ENCODE peak calls at places on chromosomes 2 and 18, in four cellular contexts. L is K562, V is A549, R is HepG2. H is an unnamed sample.
A peak's percentile ranks its signal among the peaks of the same experiment; 100 is the strongest.

GRCh38 chr2:28340312-28341202 is 52.1 kb upstream of the FOSL2 start:
- DNase-seq in L (no peak), V (no peak), R (no peak), H (no peak)

GRCh38 chr2:226782092-226782713 is 17.4 kb downstream of the IRS1 start:
- DNase-seq in R (no peak), V (no peak), L (no peak), H (peak; percentile 87)

GRCh38 chr2:179191110-179191509 is 73.5 kb downstream of the SESTD1 start:
- DNase-seq in L (no peak), R (peak; percentile 58), V (no peak), H (no peak)

GRCh38 chr2:33712674-33713073 is 113.6 kb upstream of the FAM98A start:
- DNase-seq in L (no peak), R (no peak), V (no peak), H (no peak)

GRCh38 chr2:129176375-129176774 is 803.1 kb upstream of the RAB6C start:
- DNase-seq in L (no peak), V (no peak), R (no peak), H (no peak)

GRCh38 chr18:57989536-57989935 is 54.5 kb upstream of the NEDD4L start:
- DNase-seq in L (no peak), V (no peak), R (no peak), H (no peak)

GRCh38 chr2:150474326-150475074 is 13.0 kb downstream of the RND3 start:
- DNase-seq in V (no peak), L (no peak), R (no peak), H (peak; percentile 54)

GRCh38 chr2:46297546-46298271 is 502 bp downstream of the EPAS1 start:
- DNase-seq in V (peak; percentile 74), L (peak; percentile 87), R (peak; percentile 59), H (no peak)

GRCh38 chr18:23301971-23302370 is 151.1 kb upstream of the RIOK3 start:
- DNase-seq in L (no peak), V (no peak), R (no peak), H (no peak)

GRCh38 chr2:102057502-102058292 is 65.9 kb downstream of the IL1R2 start:
- DNase-seq in V (no peak), R (peak; percentile 98), L (no peak), H (peak; percentile 47)

GRCh38 chr2:175890636-175891242 is 111.3 kb downstream of the LNPK start:
- DNase-seq in L (no peak), R (peak; percentile 4), V (no peak), H (no peak)

GRCh38 chr2:46663614-46664013 is 184.2 kb downstream of the TMEM247 start:
- DNase-seq in L (no peak), V (no peak), R (no peak), H (no peak)

GRCh38 chr2:235765181-235765820 is 271.5 kb downstream of the AGAP1 start:
- DNase-seq in L (no peak), R (no peak), V (peak; percentile 60), H (peak; percentile 73)

GRCh38 chr2:25014631-25015030 is 27.2 kb upstream of the EFR3B start:
- DNase-seq in L (no peak), R (no peak), V (no peak), H (no peak)
- TF ChIP-seq MAZ in L (no peak), R (no peak), V (no peak), H (no peak)

GRCh38 chr18:46222710-46223360 is 118.7 kb downstream of the HAUS1 start:
- DNase-seq in R (no peak), L (no peak), V (no peak), H (no peak)
- TF ChIP-seq MAZ in R (no peak), L (no peak), V (no peak), H (no peak)

GRCh38 chr2:39114771-39115170 is 6.1 kb downstream of the SOS1 start:
- DNase-seq in V (no peak), R (no peak), L (no peak), H (peak; percentile 66)
- TF ChIP-seq MAZ in V (no peak), R (no peak), L (no peak), H (no peak)

DNA sequence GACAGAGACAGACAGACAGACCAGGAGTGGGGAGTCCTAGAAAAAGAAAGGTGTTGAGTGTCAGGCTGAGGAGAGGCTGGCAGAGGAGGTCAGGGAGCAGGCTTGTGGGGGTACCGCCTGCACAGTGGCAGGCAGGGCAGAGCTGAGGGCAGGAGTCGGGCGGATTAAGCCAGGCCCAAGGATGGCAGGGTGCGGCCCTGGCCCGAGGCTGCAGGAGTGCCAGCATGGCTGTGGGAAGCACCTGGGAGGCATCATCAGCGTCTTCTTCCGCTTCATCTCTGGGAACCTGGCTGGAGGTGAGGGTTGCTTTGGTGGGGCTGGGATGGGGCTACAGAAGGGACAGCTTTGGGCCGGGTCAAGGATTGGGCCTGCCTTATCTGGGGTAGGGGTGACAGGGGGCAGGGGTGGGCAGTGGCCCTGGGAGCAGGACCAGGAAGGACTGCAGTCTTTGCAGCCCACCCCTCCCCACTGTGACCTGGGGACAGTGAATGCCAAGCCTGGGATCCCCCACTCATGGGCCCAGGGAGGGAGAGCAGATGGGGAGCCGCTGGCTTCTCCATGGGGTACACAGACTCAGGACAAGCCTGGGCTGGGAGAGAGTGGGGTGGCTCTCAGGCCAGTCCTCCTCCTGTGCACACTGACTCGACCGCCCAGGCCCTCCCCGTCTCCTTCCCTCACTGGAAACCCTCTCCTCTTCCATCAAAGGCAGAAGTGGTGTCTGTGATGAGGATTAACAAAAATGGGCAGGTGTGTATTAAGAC is 20.7 kb downstream of the KCNIP3 start:
- DNase-seq in V (no peak), R (no peak), L (no peak), H (no peak)
- TF ChIP-seq MAZ in V (no peak), R (no peak), L (no peak), H (no peak)

GRCh38 chr2:37797081-37797480 is 125.6 kb upstream of the CDC42EP3 start:
- DNase-seq in V (no peak), R (no peak), L (no peak), H (peak; percentile 51)
- TF ChIP-seq MAZ in V (no peak), R (no peak), L (no peak), H (no peak)

GRCh38 chr18:74840492-74841167 is 243.0 kb downstream of the ZNF407 start:
- DNase-seq in V (peak; percentile 51), R (peak; percentile 78), L (no peak), H (peak; percentile 82)
- TF ChIP-seq MAZ in V (no peak), R (no peak), L (no peak), H (no peak)

DNA sequence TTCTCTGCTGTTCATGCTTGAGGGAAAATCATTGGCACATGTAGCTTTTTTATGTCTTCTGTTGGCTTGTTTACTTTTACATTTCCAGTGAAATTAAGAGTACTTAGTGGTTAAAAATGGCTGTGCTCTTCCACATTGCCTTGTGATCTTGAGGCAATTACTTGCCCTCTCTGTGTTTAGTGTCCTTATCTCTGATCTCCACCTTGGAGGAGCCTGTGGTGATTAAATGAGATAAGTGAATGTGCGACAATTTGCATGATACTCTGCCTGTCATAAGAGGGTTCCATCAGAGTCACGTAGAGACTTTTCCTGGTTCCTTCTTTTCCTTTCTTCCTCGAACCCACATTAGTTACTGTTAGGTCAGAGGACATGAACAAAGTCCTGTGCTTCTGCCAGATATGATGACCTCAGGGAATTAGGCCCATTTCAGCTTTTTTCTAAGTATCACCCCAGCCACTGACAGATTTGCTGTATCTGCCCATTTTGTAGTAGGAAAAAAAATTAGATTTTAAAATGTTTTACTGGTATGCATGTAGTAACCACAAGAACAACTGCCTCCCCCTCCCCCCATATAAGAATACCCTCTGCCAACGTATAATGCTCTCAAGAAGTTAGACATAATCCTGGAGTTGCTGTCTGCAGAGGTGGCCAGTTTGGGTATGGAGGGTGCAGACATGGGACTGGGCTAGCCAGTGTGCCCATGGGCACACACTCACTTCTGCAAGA is 51.9 kb downstream of the TET3 start:
- DNase-seq in R (no peak), L (peak; percentile 83), V (no peak), H (no peak)
- TF ChIP-seq MAZ in R (no peak), L (no peak), V (no peak), H (no peak)

GRCh38 chr2:62485780-62486765 is 19.9 kb downstream of the TMEM17 start:
- DNase-seq in V (no peak), R (peak; percentile 71), L (no peak), H (peak; percentile 30)
- TF ChIP-seq MAZ in V (no peak), R (no peak), L (no peak), H (no peak)